ENCODE peak calls at places on chromosome 11, in ten cellular contexts. E, P, Z, J, H, N, G, A, M and V are unnamed samples.

GRCh38 chr11:65530157-65530496 is 5.2 kb downstream of the SCYL1 start:
- DNase-seq in E (no peak), P (no peak), Z (no peak), J (no peak), H (no peak), N (no peak), G (no peak), A (no peak), M (no peak), V (no peak)

GRCh38 chr11:12089473-12089872 is 20.9 kb upstream of the MICAL2 start:
- DNase-seq in E (no peak), P (no peak), Z (peak), J (no peak), H (no peak), N (no peak), G (peak), A (no peak), M (no peak), V (no peak)

GRCh38 chr11:79488286-79488685 is 47.5 kb upstream of the TENM4 start:
- DNase-seq in E (no peak), P (no peak), Z (peak), J (no peak), H (no peak), N (no peak), G (no peak), A (no peak), M (no peak), V (no peak)

GRCh38 chr11:67029146-67029545 is 6.2 kb downstream of the SYT12 start:
- DNase-seq in E (no peak), P (no peak), Z (peak), J (no peak), H (no peak), N (no peak), G (no peak), A (no peak), M (no peak), V (no peak)

GRCh38 chr11:71447791-71448256 is 369 bp downstream of the DHCR7 start:
- DNase-seq in E (peak), P (peak), Z (no peak), J (peak), H (peak), N (no peak), G (peak), A (peak), M (peak), V (peak)

GRCh38 chr11:38089728-38090127 is 1491.7 kb upstream of the RAG2 start:
- DNase-seq in E (no peak), P (no peak), Z (no peak), J (no peak), H (no peak), N (no peak), G (no peak), A (no peak), M (no peak), V (no peak)

GRCh38 chr11:71558996-71559395 is 6.4 kb upstream of the KRTAP5-10 start:
- DNase-seq in E (no peak), P (no peak), Z (no peak), J (no peak), H (no peak), N (no peak), G (no peak), A (no peak), M (no peak), V (no peak)

GRCh38 chr11:72692498-72693237 is 18.4 kb upstream of the PDE2A start:
- DNase-seq in E (no peak), P (no peak), Z (no peak), J (no peak), H (no peak), N (no peak), G (no peak), A (no peak), M (no peak), V (no peak)

GRCh38 chr11:45079943-45080719 is 66.3 kb upstream of the PRDM11 start:
- DNase-seq in E (peak), P (no peak), Z (no peak), J (peak), H (peak), N (no peak), G (no peak), A (no peak), M (no peak), V (no peak)

GRCh38 chr11:27563201-27563600 is 56.6 kb upstream of the LIN7C start:
- DNase-seq in E (no peak), P (no peak), Z (peak), J (no peak), H (no peak), N (no peak), G (peak), A (no peak), M (no peak), V (no peak)

GRCh38 chr11:19872526-19873135 is 160.0 kb downstream of the NAV2 start:
- DNase-seq in E (no peak), P (no peak), Z (no peak), J (no peak), H (no peak), N (no peak), G (no peak), A (peak), M (peak), V (no peak)

GRCh38 chr11:75506827-75507226 is 18.9 kb downstream of the GDPD5 start:
- DNase-seq in E (no peak), P (no peak), Z (no peak), J (no peak), H (no peak), N (no peak), G (no peak), A (no peak), M (no peak), V (no peak)